ENCODE peak calls at places on chromosomes 16 and 17, in ten cellular contexts. P is transverse colon, K is stomach, E is HCT116, V is body of pancreas, A is right lobe of liver, R is heart left ventricle, O is tibial nerve, W is adrenal gland, N is A549. T is an unnamed sample.

GRCh38 chr17:57085448-57086068 is 512 bp downstream of the AKAP1 start:
- DNase-seq in P (peak; percentile 88), K (peak; percentile 80), E (no peak), V (peak; percentile 59), A (peak; percentile 93), R (peak; percentile 72), O (peak; percentile 15), W (peak; percentile 65), N (peak; percentile 72), T (no peak)

GRCh38 chr16:85556456-85557082 is 56.6 kb upstream of the GSE1 start:
- DNase-seq in P (peak; percentile 72), K (peak; percentile 63), E (no peak), V (peak; percentile 63), A (peak; percentile 75), R (peak; percentile 60), O (no peak), W (peak; percentile 59), N (peak; percentile 53), T (peak; percentile 93)

GRCh38 chr17:78818932-78819331 is 21.7 kb downstream of the USP36 start:
- DNase-seq in P (peak; percentile 32), K (peak; percentile 33), E (no peak), V (no peak), A (peak; percentile 47), R (no peak), O (no peak), W (no peak), N (no peak), T (peak; percentile 75)

GRCh38 chr17:45345554-45346254 is 28.9 kb upstream of the MAP3K14 start:
- DNase-seq in P (peak; percentile 6), K (no peak), E (no peak), V (no peak), A (no peak), R (no peak), O (no peak), W (no peak), N (no peak), T (no peak)

GRCh38 chr17:38750312-38751121 is 2.0 kb upstream of the PSMB3 start:
- DNase-seq in P (no peak), K (no peak), E (no peak), V (no peak), A (no peak), R (no peak), O (no peak), W (no peak), N (no peak), T (peak; percentile 77)

GRCh38 chr16:50708373-50709060 is 15.1 kb downstream of the NOD2 start:
- DNase-seq in P (no peak), K (no peak), E (no peak), V (no peak), A (no peak), R (no peak), O (no peak), W (no peak), N (no peak), T (no peak)

GRCh38 chr16:55364811-55365210 is 40.8 kb downstream of the IRX6 start:
- DNase-seq in P (no peak), K (no peak), E (no peak), V (no peak), A (no peak), R (no peak), O (no peak), W (no peak), N (no peak), T (no peak)

GRCh38 chr17:11272191-11272590 is 31.2 kb downstream of the SHISA6 start:
- DNase-seq in P (no peak), K (no peak), E (no peak), V (no peak), A (no peak), R (no peak), O (no peak), W (no peak), N (no peak), T (no peak)

GRCh38 chr16:84520778-84521770 is 16.6 kb upstream of the MEAK7 start:
- DNase-seq in P (no peak), K (no peak), E (no peak), V (no peak), A (no peak), R (no peak), O (no peak), W (no peak), N (no peak), T (no peak)

GRCh38 chr17:82605939-82606600 is 42.2 kb downstream of the WDR45B start:
- DNase-seq in P (no peak), K (no peak), E (no peak), V (no peak), A (peak; percentile 45), R (no peak), O (no peak), W (no peak), N (no peak), T (no peak)

GRCh38 chr17:27997522-27997921 is 45.0 kb upstream of the NLK start:
- DNase-seq in P (no peak), K (no peak), E (no peak), V (no peak), A (no peak), R (no peak), O (no peak), W (no peak), N (no peak), T (no peak)

GRCh38 chr16:27317738-27318398 is 4.1 kb downstream of the IL4R start:
- DNase-seq in P (no peak), K (no peak), E (no peak), V (no peak), A (no peak), R (no peak), O (no peak), W (no peak), N (no peak), T (no peak)

GRCh38 chr17:81713556-81714411 is 1.7 kb downstream of the SLC25A10 start:
- DNase-seq in P (peak; percentile 69), K (peak; percentile 74), E (no peak), V (peak; percentile 57), A (peak; percentile 93), R (no peak), O (no peak), W (no peak), N (no peak), T (peak; percentile 76)

GRCh38 chr16:85303354-85303883 is 191.1 kb upstream of the CIBAR2 start:
- DNase-seq in P (peak; percentile 71), K (peak; percentile 64), E (peak; percentile 65), V (peak; percentile 78), A (peak; percentile 78), R (peak; percentile 60), O (no peak), W (peak; percentile 76), N (peak; percentile 89), T (peak; percentile 95)

GRCh38 chr17:50261051-50261915 is 13.0 kb upstream of the TMEM92 start:
- DNase-seq in P (no peak), K (no peak), E (no peak), V (no peak), A (no peak), R (no peak), O (no peak), W (peak; percentile 6), N (no peak), T (peak; percentile 39)

GRCh38 chr17:9991351-9991750 is 86.3 kb upstream of the RCVRN start:
- DNase-seq in P (no peak), K (no peak), E (no peak), V (no peak), A (no peak), R (no peak), O (no peak), W (no peak), N (no peak), T (no peak)

GRCh38 chr17:57356722-57357391 is 100.5 kb downstream of the MSI2 start:
- DNase-seq in P (peak; percentile 45), K (peak; percentile 30), E (no peak), V (no peak), A (no peak), R (no peak), O (no peak), W (no peak), N (no peak), T (no peak)

GRCh38 chr16:785563-786535 is 2.3 kb downstream of the RPUSD1 start:
- DNase-seq in P (peak; percentile 76), K (peak; percentile 82), E (no peak), V (peak; percentile 70), A (peak; percentile 76), R (peak; percentile 66), O (peak; percentile 32), W (peak; percentile 79), N (peak; percentile 74), T (peak; percentile 93)

GRCh38 chr17:61284174-61284573 is 115.5 kb upstream of the TBX2 start:
- DNase-seq in P (no peak), K (no peak), E (no peak), V (no peak), A (no peak), R (no peak), O (no peak), W (no peak), N (no peak), T (no peak)

GRCh38 chr17:1715803-1716075 is 5.6 kb upstream of the TLCD2 start:
- DNase-seq in P (no peak), K (no peak), E (no peak), V (no peak), A (no peak), R (no peak), O (no peak), W (no peak), N (no peak), T (no peak)
- TF ChIP-seq POLR2A in P (no peak), K (no peak), E (no peak), V (no peak), A (no peak), R (no peak), O (no peak), W (no peak), N (no peak), T (no peak)

GRCh38 chr16:67919618-67920210 is 11.9 kb downstream of the CTRL start:
- DNase-seq in P (no peak), K (no peak), E (no peak), V (no peak), A (no peak), R (no peak), O (no peak), W (no peak), N (no peak), T (no peak)
- H3K4me1 ChIP-seq in P (peaks cover 31% of the 10 kb centered on the region), K (peaks cover 49% of the 10 kb centered on the region), E (peaks cover 16% of the 10 kb centered on the region), V (peaks cover 48% of the 10 kb centered on the region), A (no peaks in the 10 kb centered on the region), R (peaks cover 27% of the 10 kb centered on the region), O (peaks cover 5% of the 10 kb centered on the region), W (peaks cover 15% of the 10 kb centered on the region), N (peaks cover 16% of the 10 kb centered on the region), T (no peaks in the 10 kb centered on the region)

GRCh38 chr17:64084086-64084939 is 45.6 kb downstream of the ERN1 start:
- DNase-seq in P (peak; percentile 46), K (peak; percentile 39), E (no peak), V (peak; percentile 57), A (no peak), R (no peak), O (no peak), W (no peak), N (no peak), T (no peak)
- TF ChIP-seq POLR2A in P (no peak), K (no peak), E (no peak), V (no peak), A (no peak), R (no peak), O (no peak), W (no peak), N (no peak), T (no peak)

DNA sequence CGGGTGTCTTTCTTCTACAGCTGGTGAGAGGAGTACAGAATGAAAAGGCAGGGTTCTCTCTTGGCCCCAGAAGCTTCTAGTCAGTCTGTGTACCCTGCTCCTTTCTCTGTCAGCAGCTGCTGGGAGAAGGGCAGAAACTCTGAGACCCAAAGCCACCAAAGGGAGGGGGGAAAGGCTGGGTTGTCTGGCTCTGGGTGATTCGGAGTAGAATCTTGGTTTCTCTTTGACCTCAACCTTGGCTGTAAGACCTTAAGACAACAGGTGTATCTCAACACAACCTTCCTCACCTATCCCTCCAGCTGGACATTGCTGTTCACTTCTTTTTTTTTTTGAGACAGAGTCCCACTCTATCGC is 3.3 kb upstream of the NR1D1 start:
- DNase-seq in P (no peak), K (no peak), E (no peak), V (no peak), A (no peak), R (no peak), O (no peak), W (no peak), N (no peak), T (no peak)
- H3K4me1 ChIP-seq in P (peaks cover 81% of the 10 kb centered on the region), K (peaks cover 81% of the 10 kb centered on the region), E (peaks cover 85% of the 10 kb centered on the region), V (peaks cover 65% of the 10 kb centered on the region), A (peaks cover 8% of the 10 kb centered on the region), R (peaks cover 67% of the 10 kb centered on the region), O (peaks cover 76% of the 10 kb centered on the region), W (peaks cover 47% of the 10 kb centered on the region), N (peaks cover 60% of the 10 kb centered on the region), T (peaks cover 46% of the 10 kb centered on the region)